ENCODE peak calls at places on chromosomes 6 and 20, in five cellular contexts. One of them, this sample, is unnamed.

GRCh38 chr6:56840467-56841371 is 114.2 kb upstream of the BEND6 start:
- DNase-seq in fibroblast of lung: peak; percentile 89
- DNase-seq in kidney epithelial cell: no peak
- DNase-seq in astrocyte of the spinal cord: peak; percentile 80
- DNase-seq in psoas muscle: no peak
- DNase-seq in this sample: peak; percentile 68

GRCh38 chr6:123962508-123962907 is 158.8 kb downstream of the NKAIN2 start:
- DNase-seq in fibroblast of lung: no peak
- DNase-seq in psoas muscle: no peak
- DNase-seq in kidney epithelial cell: no peak
- DNase-seq in astrocyte of the spinal cord: no peak
- DNase-seq in this sample: no peak

GRCh38 chr20:51434556-51435256 is 107.8 kb downstream of the NFATC2 start:
- DNase-seq in astrocyte of the spinal cord: peak; percentile 77
- DNase-seq in psoas muscle: no peak
- DNase-seq in kidney epithelial cell: no peak
- DNase-seq in fibroblast of lung: peak; percentile 75
- DNase-seq in this sample: peak; percentile 79

GRCh38 chr20:46695888-46696287 is 6.6 kb upstream of the TP53RK start:
- DNase-seq in astrocyte of the spinal cord: peak; percentile 45
- DNase-seq in kidney epithelial cell: no peak
- DNase-seq in psoas muscle: no peak
- DNase-seq in fibroblast of lung: peak; percentile 67
- DNase-seq in this sample: peak; percentile 43

GRCh38 chr6:89452269-89452668 is 19.3 kb downstream of the ANKRD6 start:
- DNase-seq in fibroblast of lung: no peak
- DNase-seq in astrocyte of the spinal cord: no peak
- DNase-seq in kidney epithelial cell: no peak
- DNase-seq in psoas muscle: no peak
- DNase-seq in this sample: no peak

GRCh38 chr6:50936277-50936681 is 117.6 kb downstream of the TFAP2B start:
- DNase-seq in fibroblast of lung: no peak
- DNase-seq in kidney epithelial cell: no peak
- DNase-seq in psoas muscle: no peak
- DNase-seq in astrocyte of the spinal cord: no peak
- DNase-seq in this sample: no peak

GRCh38 chr6:6623553-6623952 is 35.0 kb downstream of the LY86 start:
- DNase-seq in fibroblast of lung: no peak
- DNase-seq in kidney epithelial cell: no peak
- DNase-seq in psoas muscle: no peak
- DNase-seq in astrocyte of the spinal cord: no peak
- DNase-seq in this sample: no peak

GRCh38 chr6:63496388-63496804 is 75.9 kb upstream of the LOC128125822 start:
- DNase-seq in astrocyte of the spinal cord: no peak
- DNase-seq in psoas muscle: no peak
- DNase-seq in kidney epithelial cell: no peak
- DNase-seq in fibroblast of lung: no peak
- DNase-seq in this sample: no peak

GRCh38 chr6:79422666-79423065 is 114.6 kb downstream of the LCA5 start:
- DNase-seq in kidney epithelial cell: no peak
- DNase-seq in psoas muscle: no peak
- DNase-seq in astrocyte of the spinal cord: no peak
- DNase-seq in fibroblast of lung: no peak
- DNase-seq in this sample: no peak

DNA sequence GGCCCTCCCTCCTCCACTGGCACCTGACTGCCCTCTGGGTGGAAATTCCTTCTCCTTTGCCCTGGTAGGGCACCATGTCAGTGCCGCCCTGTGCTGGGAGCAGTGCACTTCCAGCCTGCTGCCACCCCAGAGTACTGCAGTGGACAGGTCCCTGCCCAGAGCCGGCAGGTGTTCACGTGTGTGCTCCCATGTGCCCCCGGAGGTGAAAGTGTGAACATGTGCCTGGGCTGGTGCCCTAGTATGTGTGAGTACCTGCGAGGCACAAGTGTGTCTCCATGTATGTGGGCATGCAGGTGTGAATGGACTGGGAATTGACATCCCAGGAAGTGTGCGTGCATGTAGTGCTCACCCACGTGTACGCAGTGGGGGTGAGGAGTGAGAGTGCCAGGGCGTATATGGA is 29.4 kb downstream of the SDCBP2 start:
- DNase-seq in astrocyte of the spinal cord: no peak
- DNase-seq in fibroblast of lung: no peak
- DNase-seq in psoas muscle: peak; percentile 23
- DNase-seq in kidney epithelial cell: no peak
- DNase-seq in this sample: no peak
- TF ChIP-seq CTCF in astrocyte of the spinal cord: peak; percentile 18
- TF ChIP-seq CTCF in fibroblast of lung: no peak
- TF ChIP-seq CTCF in psoas muscle: no peak
- TF ChIP-seq CTCF in kidney epithelial cell: no peak
- TF ChIP-seq CTCF in this sample: peak; percentile 10

DNA sequence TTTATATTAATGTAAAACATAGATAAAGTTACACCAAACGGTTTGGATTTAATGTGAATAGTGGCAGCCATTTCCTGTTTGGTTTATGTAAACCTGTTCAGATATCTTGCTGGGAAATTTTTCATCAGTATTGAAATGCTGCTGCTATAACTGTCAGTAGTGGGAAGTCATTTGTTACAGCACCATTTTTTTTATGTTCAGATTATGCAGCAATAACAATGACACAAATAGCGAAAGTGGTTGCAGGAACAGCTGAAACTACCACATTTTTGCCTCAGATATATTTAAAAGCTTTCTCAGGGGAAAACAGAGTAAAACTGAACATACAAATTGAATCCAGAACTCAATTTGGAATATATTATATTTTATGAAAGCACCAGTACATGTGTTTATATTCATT is 128.8 kb upstream of the SIM1 start:
- DNase-seq in fibroblast of lung: no peak
- DNase-seq in astrocyte of the spinal cord: no peak
- DNase-seq in kidney epithelial cell: no peak
- DNase-seq in psoas muscle: no peak
- DNase-seq in this sample: no peak
- H3K4me3 ChIP-seq in fibroblast of lung: no peak overlapping the region
- H3K4me3 ChIP-seq in astrocyte of the spinal cord: no peak overlapping the region
- H3K4me3 ChIP-seq in kidney epithelial cell: no peak overlapping the region
- H3K4me3 ChIP-seq in psoas muscle: no peak overlapping the region
- H3K4me3 ChIP-seq in this sample: no peak overlapping the region

GRCh38 chr6:8539446-8539845 is 104.1 kb upstream of the SLC35B3 start:
- DNase-seq in kidney epithelial cell: no peak
- DNase-seq in astrocyte of the spinal cord: peak; percentile 25
- DNase-seq in psoas muscle: no peak
- DNase-seq in fibroblast of lung: peak; percentile 1
- DNase-seq in this sample: peak; percentile 15
- TF ChIP-seq CTCF in kidney epithelial cell: peak; percentile 24
- TF ChIP-seq CTCF in astrocyte of the spinal cord: peak; percentile 27
- TF ChIP-seq CTCF in psoas muscle: peak; percentile 6
- TF ChIP-seq CTCF in fibroblast of lung: no peak
- TF ChIP-seq CTCF in this sample: no peak

GRCh38 chr20:34331838-34332237 is 28.7 kb upstream of the AHCY start:
- DNase-seq in kidney epithelial cell: no peak
- DNase-seq in psoas muscle: no peak
- DNase-seq in fibroblast of lung: no peak
- DNase-seq in astrocyte of the spinal cord: no peak
- DNase-seq in this sample: no peak
- H3K4me3 ChIP-seq in kidney epithelial cell: no peak overlapping the region
- H3K4me3 ChIP-seq in psoas muscle: no peak overlapping the region
- H3K4me3 ChIP-seq in fibroblast of lung: no peak overlapping the region
- H3K4me3 ChIP-seq in astrocyte of the spinal cord: no peak overlapping the region
- H3K4me3 ChIP-seq in this sample: no peak overlapping the region

DNA sequence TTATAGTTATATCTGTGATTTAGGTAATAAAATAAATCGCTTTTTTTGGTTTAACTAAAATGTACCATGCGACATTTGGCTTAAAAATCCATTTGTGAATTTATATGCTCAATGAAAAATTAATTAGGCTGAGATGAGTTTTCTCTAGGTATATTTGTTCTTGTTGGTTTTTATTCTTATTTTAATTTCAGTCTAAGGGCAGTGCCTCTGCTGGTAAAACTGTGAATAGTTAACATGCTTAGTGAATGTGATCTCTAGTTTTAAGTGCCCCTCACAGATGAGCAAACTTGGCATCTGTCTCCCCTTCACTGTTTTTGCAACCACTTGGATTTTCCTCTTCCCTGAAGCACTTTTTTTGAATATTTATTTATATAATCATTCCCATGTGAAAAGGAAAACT is 822.7 kb downstream of the GRIK2 start:
- DNase-seq in kidney epithelial cell: no peak
- DNase-seq in astrocyte of the spinal cord: no peak
- DNase-seq in psoas muscle: no peak
- DNase-seq in fibroblast of lung: no peak
- DNase-seq in this sample: no peak
- TF ChIP-seq CTCF in kidney epithelial cell: no peak
- TF ChIP-seq CTCF in astrocyte of the spinal cord: no peak
- TF ChIP-seq CTCF in psoas muscle: no peak
- TF ChIP-seq CTCF in fibroblast of lung: no peak
- TF ChIP-seq CTCF in this sample: no peak

GRCh38 chr6:29850011-29850553 is 22.5 kb downstream of the HLA-G start:
- DNase-seq in fibroblast of lung: no peak
- DNase-seq in kidney epithelial cell: no peak
- DNase-seq in psoas muscle: no peak
- DNase-seq in astrocyte of the spinal cord: no peak
- DNase-seq in this sample: no peak
- H3K4me3 ChIP-seq in fibroblast of lung: peak overlapping the region; percentile 25
- H3K4me3 ChIP-seq in kidney epithelial cell: no peak overlapping the region
- H3K4me3 ChIP-seq in psoas muscle: peak overlapping the region; percentile 36
- H3K4me3 ChIP-seq in astrocyte of the spinal cord: no peak overlapping the region
- H3K4me3 ChIP-seq in this sample: no peak overlapping the region

This sample was measured in fibroblast of pulmonary artery.